ENCODE peak calls at places on chromosome 10, in eight cellular contexts. One of them, this sample, is unnamed. For H3K27me3, the result is how much of the 10 kb centered on the place peaks cover.

GRCh38 chr10:121172406-121172805 is 321.2 kb downstream of the WDR11 start:
- DNase-seq in H7: no peak
- DNase-seq in lung: no peak
- DNase-seq in upper lobe of right lung: no peak
- DNase-seq in CD4-positive, alpha-beta memory T cell: no peak
- DNase-seq in PC-3: no peak
- DNase-seq in transverse colon: no peak
- DNase-seq in cardiac muscle cell: no peak
- DNase-seq in this sample: no peak

GRCh38 chr10:103668351-103669242 is 175.1 kb downstream of the NEURL1 start:
- DNase-seq in H7: peak
- DNase-seq in lung: peak
- DNase-seq in upper lobe of right lung: peak
- DNase-seq in CD4-positive, alpha-beta memory T cell: no peak
- DNase-seq in PC-3: no peak
- DNase-seq in transverse colon: peak
- DNase-seq in cardiac muscle cell: peak
- DNase-seq in this sample: no peak

GRCh38 chr10:59580257-59580863 is 129.3 kb downstream of the SLC16A9 start:
- DNase-seq in H7: peak
- DNase-seq in lung: no peak
- DNase-seq in upper lobe of right lung: no peak
- DNase-seq in CD4-positive, alpha-beta memory T cell: no peak
- DNase-seq in PC-3: peak
- DNase-seq in transverse colon: no peak
- DNase-seq in cardiac muscle cell: peak
- DNase-seq in this sample: no peak

GRCh38 chr10:25501912-25502311 is 327.1 kb downstream of the GPR158 start:
- DNase-seq in H7: no peak
- DNase-seq in lung: no peak
- DNase-seq in upper lobe of right lung: no peak
- DNase-seq in CD4-positive, alpha-beta memory T cell: no peak
- DNase-seq in PC-3: no peak
- DNase-seq in transverse colon: no peak
- DNase-seq in cardiac muscle cell: peak
- DNase-seq in this sample: no peak

GRCh38 chr10:78648256-78648860 is 420.4 kb upstream of the ZMIZ1 start:
- DNase-seq in H7: no peak
- DNase-seq in lung: no peak
- DNase-seq in upper lobe of right lung: no peak
- DNase-seq in CD4-positive, alpha-beta memory T cell: no peak
- DNase-seq in PC-3: peak
- DNase-seq in transverse colon: no peak
- DNase-seq in cardiac muscle cell: no peak
- DNase-seq in this sample: peak

GRCh38 chr10:48485711-48486110 is 119.2 kb downstream of the ARHGAP22 start:
- DNase-seq in H7: no peak
- DNase-seq in lung: no peak
- DNase-seq in upper lobe of right lung: no peak
- DNase-seq in CD4-positive, alpha-beta memory T cell: no peak
- DNase-seq in PC-3: no peak
- DNase-seq in transverse colon: no peak
- DNase-seq in cardiac muscle cell: no peak
- DNase-seq in this sample: no peak

GRCh38 chr10:123241391-123242141 is 87.4 kb downstream of the BUB3 start:
- DNase-seq in H7: no peak
- DNase-seq in lung: no peak
- DNase-seq in upper lobe of right lung: no peak
- DNase-seq in CD4-positive, alpha-beta memory T cell: peak
- DNase-seq in PC-3: no peak
- DNase-seq in transverse colon: no peak
- DNase-seq in cardiac muscle cell: peak
- DNase-seq in this sample: no peak

GRCh38 chr10:69348824-69349541 is 67.7 kb downstream of the TACR2 start:
- DNase-seq in H7: no peak
- DNase-seq in lung: no peak
- DNase-seq in upper lobe of right lung: no peak
- DNase-seq in CD4-positive, alpha-beta memory T cell: peak
- DNase-seq in PC-3: peak
- DNase-seq in transverse colon: peak
- DNase-seq in cardiac muscle cell: peak
- DNase-seq in this sample: no peak

GRCh38 chr10:35517431-35518181 is 87.5 kb upstream of the GJD4 start:
- DNase-seq in H7: no peak
- DNase-seq in lung: no peak
- DNase-seq in upper lobe of right lung: no peak
- DNase-seq in CD4-positive, alpha-beta memory T cell: no peak
- DNase-seq in PC-3: peak
- DNase-seq in transverse colon: no peak
- DNase-seq in cardiac muscle cell: peak
- DNase-seq in this sample: no peak

GRCh38 chr10:110165867-110166266 is 41.5 kb upstream of the MXI1 start:
- DNase-seq in H7: no peak
- DNase-seq in lung: peak
- DNase-seq in upper lobe of right lung: no peak
- DNase-seq in CD4-positive, alpha-beta memory T cell: no peak
- DNase-seq in PC-3: no peak
- DNase-seq in transverse colon: no peak
- DNase-seq in cardiac muscle cell: no peak
- DNase-seq in this sample: no peak
- H3K27me3 ChIP-seq in H7: half or more
- H3K27me3 ChIP-seq in lung: under half
- H3K27me3 ChIP-seq in upper lobe of right lung: under half
- H3K27me3 ChIP-seq in CD4-positive, alpha-beta memory T cell: under half
- H3K27me3 ChIP-seq in PC-3: under half
- H3K27me3 ChIP-seq in transverse colon: under half
- H3K27me3 ChIP-seq in cardiac muscle cell: under half
- H3K27me3 ChIP-seq in this sample: under half

DNA sequence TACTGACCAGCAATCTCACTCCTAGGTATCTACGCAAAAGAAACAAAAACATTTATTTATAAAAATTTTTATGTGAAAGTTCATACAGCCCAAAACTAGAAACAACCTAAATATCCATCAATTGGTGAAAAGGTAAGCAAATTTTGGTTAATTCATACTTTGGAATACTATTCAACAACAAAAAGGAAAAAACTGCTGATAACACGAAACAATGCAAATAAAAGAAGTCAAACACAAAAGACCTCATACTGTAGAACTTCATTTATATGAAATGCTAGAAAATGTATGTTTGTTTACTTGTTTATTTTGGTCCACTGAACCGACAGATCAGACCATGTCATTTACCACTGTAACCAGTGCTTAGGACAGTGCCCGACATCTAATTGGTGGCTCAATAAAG is 60.3 kb downstream of the USP6NL start:
- DNase-seq in H7: no peak
- DNase-seq in lung: no peak
- DNase-seq in upper lobe of right lung: no peak
- DNase-seq in CD4-positive, alpha-beta memory T cell: no peak
- DNase-seq in PC-3: no peak
- DNase-seq in transverse colon: no peak
- DNase-seq in cardiac muscle cell: no peak
- DNase-seq in this sample: no peak
- H3K27me3 ChIP-seq in H7: under half
- H3K27me3 ChIP-seq in lung: under half
- H3K27me3 ChIP-seq in upper lobe of right lung: under half
- H3K27me3 ChIP-seq in CD4-positive, alpha-beta memory T cell: under half
- H3K27me3 ChIP-seq in PC-3: under half
- H3K27me3 ChIP-seq in transverse colon: under half
- H3K27me3 ChIP-seq in cardiac muscle cell: under half
- H3K27me3 ChIP-seq in this sample: under half

DNA sequence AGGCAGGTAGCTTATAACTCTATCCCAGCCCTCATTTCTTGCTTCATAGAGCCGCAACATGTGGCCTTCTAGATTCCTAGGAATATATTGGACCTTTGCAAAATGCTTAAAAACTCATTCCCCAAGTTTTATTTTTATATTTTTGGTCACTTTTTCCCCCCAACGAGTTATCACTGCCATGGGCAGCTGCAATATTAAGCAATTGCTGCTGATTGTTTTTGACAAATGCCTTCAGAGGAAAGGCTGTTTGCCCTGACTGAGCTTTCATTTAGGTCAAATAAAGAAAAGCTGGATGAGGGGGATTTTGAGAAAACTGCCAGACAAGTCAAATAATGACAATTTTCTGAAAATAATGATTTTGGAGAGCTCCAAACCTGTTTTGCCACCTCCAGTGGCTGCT is 976.9 kb upstream of the MBL2 start:
- DNase-seq in H7: no peak
- DNase-seq in lung: no peak
- DNase-seq in upper lobe of right lung: no peak
- DNase-seq in CD4-positive, alpha-beta memory T cell: no peak
- DNase-seq in PC-3: no peak
- DNase-seq in transverse colon: no peak
- DNase-seq in cardiac muscle cell: no peak
- DNase-seq in this sample: no peak
- H3K27me3 ChIP-seq in H7: under half
- H3K27me3 ChIP-seq in lung: under half
- H3K27me3 ChIP-seq in upper lobe of right lung: under half
- H3K27me3 ChIP-seq in CD4-positive, alpha-beta memory T cell: under half
- H3K27me3 ChIP-seq in PC-3: under half
- H3K27me3 ChIP-seq in transverse colon: under half
- H3K27me3 ChIP-seq in cardiac muscle cell: under half
- H3K27me3 ChIP-seq in this sample: under half

GRCh38 chr10:129956285-129956649 is 7.8 kb downstream of the EBF3 start:
- DNase-seq in H7: peak
- DNase-seq in lung: no peak
- DNase-seq in upper lobe of right lung: no peak
- DNase-seq in CD4-positive, alpha-beta memory T cell: no peak
- DNase-seq in PC-3: no peak
- DNase-seq in transverse colon: no peak
- DNase-seq in cardiac muscle cell: no peak
- DNase-seq in this sample: no peak
- H3K27me3 ChIP-seq in H7: half or more
- H3K27me3 ChIP-seq in lung: under half
- H3K27me3 ChIP-seq in upper lobe of right lung: half or more
- H3K27me3 ChIP-seq in CD4-positive, alpha-beta memory T cell: under half
- H3K27me3 ChIP-seq in PC-3: half or more
- H3K27me3 ChIP-seq in transverse colon: half or more
- H3K27me3 ChIP-seq in cardiac muscle cell: half or more
- H3K27me3 ChIP-seq in this sample: under half

DNA sequence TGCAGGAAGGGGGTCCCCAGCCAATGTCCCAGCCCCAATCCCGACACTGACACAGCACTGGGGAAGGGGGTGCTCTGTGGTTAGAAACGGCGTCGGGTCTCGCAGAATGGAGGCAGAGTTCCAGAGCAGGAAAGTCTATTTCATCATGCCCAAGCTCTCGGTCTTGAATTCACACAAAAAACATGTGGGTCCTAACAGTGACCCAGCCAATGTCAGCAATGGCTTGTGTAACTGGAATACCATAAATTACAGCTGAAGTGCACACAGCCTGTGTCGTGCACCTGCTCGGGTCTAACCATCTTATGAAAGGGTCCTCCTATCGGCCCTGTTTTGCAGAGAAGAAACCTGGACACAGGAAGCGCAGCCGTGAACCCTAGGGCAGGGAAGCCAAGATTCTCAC is 324.1 kb downstream of the ADARB2 start:
- DNase-seq in H7: no peak
- DNase-seq in lung: no peak
- DNase-seq in upper lobe of right lung: no peak
- DNase-seq in CD4-positive, alpha-beta memory T cell: no peak
- DNase-seq in PC-3: no peak
- DNase-seq in transverse colon: no peak
- DNase-seq in cardiac muscle cell: no peak
- DNase-seq in this sample: no peak
- H3K27me3 ChIP-seq in H7: under half
- H3K27me3 ChIP-seq in lung: under half
- H3K27me3 ChIP-seq in upper lobe of right lung: under half
- H3K27me3 ChIP-seq in CD4-positive, alpha-beta memory T cell: under half
- H3K27me3 ChIP-seq in PC-3: under half
- H3K27me3 ChIP-seq in transverse colon: under half
- H3K27me3 ChIP-seq in cardiac muscle cell: under half
- H3K27me3 ChIP-seq in this sample: under half

GRCh38 chr10:7192041-7192440 is 218.8 kb downstream of the SFMBT2 start:
- DNase-seq in H7: no peak
- DNase-seq in lung: no peak
- DNase-seq in upper lobe of right lung: no peak
- DNase-seq in CD4-positive, alpha-beta memory T cell: no peak
- DNase-seq in PC-3: no peak
- DNase-seq in transverse colon: no peak
- DNase-seq in cardiac muscle cell: no peak
- DNase-seq in this sample: no peak
- H3K27me3 ChIP-seq in H7: under half
- H3K27me3 ChIP-seq in lung: under half
- H3K27me3 ChIP-seq in upper lobe of right lung: under half
- H3K27me3 ChIP-seq in CD4-positive, alpha-beta memory T cell: under half
- H3K27me3 ChIP-seq in PC-3: under half
- H3K27me3 ChIP-seq in transverse colon: under half
- H3K27me3 ChIP-seq in cardiac muscle cell: under half
- H3K27me3 ChIP-seq in this sample: under half

DNA sequence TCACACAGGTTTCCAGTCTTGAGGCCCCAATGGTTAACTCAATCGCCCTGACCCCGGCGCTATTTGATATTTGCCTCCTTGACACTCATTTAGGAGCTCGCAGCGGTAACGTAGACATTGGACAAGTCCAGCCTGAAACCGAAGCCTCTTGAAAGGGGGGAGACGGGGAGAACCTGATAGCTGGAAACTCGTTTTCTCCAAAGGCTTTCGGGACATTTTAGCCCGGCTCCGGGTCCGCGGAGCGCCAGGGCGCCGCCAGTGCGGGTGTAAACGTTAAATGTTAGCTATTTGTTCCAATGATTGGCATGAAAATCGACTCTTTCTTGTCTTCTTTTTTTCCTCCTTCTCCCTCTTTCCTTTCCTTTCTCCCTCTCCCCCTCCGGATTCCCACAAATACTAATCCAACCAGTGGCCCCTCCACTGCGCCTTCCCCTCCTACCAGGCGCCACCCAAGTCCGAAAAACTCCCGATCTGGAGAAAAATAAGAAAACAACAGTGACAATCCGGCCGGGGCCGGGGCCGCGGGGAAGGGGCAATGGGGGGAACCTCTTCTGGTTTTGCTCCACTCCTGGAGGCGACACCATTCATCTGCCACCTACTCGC is 17.2 kb upstream of the GATA3 start:
- DNase-seq in H7: peak
- DNase-seq in lung: no peak
- DNase-seq in upper lobe of right lung: no peak
- DNase-seq in CD4-positive, alpha-beta memory T cell: peak
- DNase-seq in PC-3: no peak
- DNase-seq in transverse colon: no peak
- DNase-seq in cardiac muscle cell: no peak
- DNase-seq in this sample: no peak
- H3K27me3 ChIP-seq in H7: half or more
- H3K27me3 ChIP-seq in lung: under half
- H3K27me3 ChIP-seq in upper lobe of right lung: half or more
- H3K27me3 ChIP-seq in CD4-positive, alpha-beta memory T cell: half or more
- H3K27me3 ChIP-seq in PC-3: under half
- H3K27me3 ChIP-seq in transverse colon: half or more
- H3K27me3 ChIP-seq in cardiac muscle cell: half or more
- H3K27me3 ChIP-seq in this sample: half or more